ENCODE peak calls at places on chromosome 7, in six cellular contexts. One of them, this sample, is unnamed.

GRCh38 chr7:108367314-108367713 is 88.9 kb downstream of the NRCAM start:
- DNase-seq in NAMALWA: no peak
- DNase-seq in amniotic epithelial cell: no peak
- DNase-seq in epithelial cell of esophagus: no peak
- DNase-seq in cardiac fibroblast: no peak
- DNase-seq in CD8-positive, alpha-beta T cell: no peak
- DNase-seq in this sample: no peak

GRCh38 chr7:10483671-10484070 is 490.0 kb upstream of the PHF14 start:
- DNase-seq in NAMALWA: no peak
- DNase-seq in amniotic epithelial cell: peak; percentile 52
- DNase-seq in epithelial cell of esophagus: peak; percentile 74
- DNase-seq in cardiac fibroblast: no peak
- DNase-seq in CD8-positive, alpha-beta T cell: no peak
- DNase-seq in this sample: no peak

GRCh38 chr7:7870590-7870989 is 98.0 kb upstream of the GLCCI1 start:
- DNase-seq in NAMALWA: no peak
- DNase-seq in amniotic epithelial cell: no peak
- DNase-seq in epithelial cell of esophagus: no peak
- DNase-seq in cardiac fibroblast: no peak
- DNase-seq in CD8-positive, alpha-beta T cell: no peak
- DNase-seq in this sample: no peak

GRCh38 chr7:28958235-28958945 is at the start of gene TRIL:
- DNase-seq in NAMALWA: no peak
- DNase-seq in amniotic epithelial cell: peak; percentile 68
- DNase-seq in epithelial cell of esophagus: peak; percentile 34
- DNase-seq in cardiac fibroblast: peak; percentile 45
- DNase-seq in CD8-positive, alpha-beta T cell: no peak
- DNase-seq in this sample: peak; percentile 87

GRCh38 chr7:1087952-1088920 is at the start of gene GPER1:
- DNase-seq in NAMALWA: peak; percentile 39
- DNase-seq in amniotic epithelial cell: peak; percentile 48
- DNase-seq in epithelial cell of esophagus: peak; percentile 15
- DNase-seq in cardiac fibroblast: peak; percentile 42
- DNase-seq in CD8-positive, alpha-beta T cell: no peak
- DNase-seq in this sample: peak; percentile 82

GRCh38 chr7:44068054-44068453 is 2.7 kb upstream of the PGAM2 start:
- DNase-seq in NAMALWA: no peak
- DNase-seq in amniotic epithelial cell: no peak
- DNase-seq in epithelial cell of esophagus: no peak
- DNase-seq in cardiac fibroblast: no peak
- DNase-seq in CD8-positive, alpha-beta T cell: no peak
- DNase-seq in this sample: no peak

GRCh38 chr7:27740449-27741086 is 606 bp downstream of the TAX1BP1 start:
- DNase-seq in NAMALWA: peak; percentile 94
- DNase-seq in amniotic epithelial cell: peak; percentile 62
- DNase-seq in epithelial cell of esophagus: peak; percentile 98
- DNase-seq in cardiac fibroblast: peak; percentile 74
- DNase-seq in CD8-positive, alpha-beta T cell: peak; percentile 80
- DNase-seq in this sample: peak; percentile 96

GRCh38 chr7:80312139-80312661 is 177.6 kb downstream of the GNAI1 start:
- DNase-seq in NAMALWA: no peak
- DNase-seq in amniotic epithelial cell: peak; percentile 92
- DNase-seq in epithelial cell of esophagus: peak; percentile 89
- DNase-seq in cardiac fibroblast: peak; percentile 94
- DNase-seq in CD8-positive, alpha-beta T cell: no peak
- DNase-seq in this sample: no peak

GRCh38 chr7:138204285-138204988 is 128.2 kb downstream of the AKR1D1 start:
- DNase-seq in NAMALWA: no peak
- DNase-seq in amniotic epithelial cell: peak; percentile 24
- DNase-seq in epithelial cell of esophagus: no peak
- DNase-seq in cardiac fibroblast: peak; percentile 29
- DNase-seq in CD8-positive, alpha-beta T cell: no peak
- DNase-seq in this sample: no peak

GRCh38 chr7:29042893-29043292 is 84.8 kb upstream of the TRIL start:
- DNase-seq in NAMALWA: no peak
- DNase-seq in amniotic epithelial cell: no peak
- DNase-seq in epithelial cell of esophagus: no peak
- DNase-seq in cardiac fibroblast: no peak
- DNase-seq in CD8-positive, alpha-beta T cell: no peak
- DNase-seq in this sample: no peak